ENCODE peak calls at places on chromosomes 13 and 19, in six cellular contexts. X is NB4, M is glomerular endothelial cell, V is GDM1, G is HS-27A, T is lung. Z is an unnamed sample.

GRCh38 chr13:24293761-24294160 is 15.6 kb upstream of the C1QTNF9 start:
- DNase-seq in V (no peak), T (no peak), G (no peak), M (no peak), X (no peak), Z (no peak)

GRCh38 chr13:34577051-34577450 is 365.0 kb upstream of the NBEA start:
- DNase-seq in G (peak), T (no peak), X (no peak), V (no peak), M (no peak), Z (no peak)

GRCh38 chr19:19492026-19492610 is 23.2 kb downstream of the TSSK6 start:
- DNase-seq in T (no peak), X (no peak), M (no peak), G (no peak), V (no peak), Z (no peak)

GRCh38 chr13:82654851-82655517 is 1227.3 kb downstream of the SLITRK1 start:
- DNase-seq in M (no peak), X (no peak), G (no peak), T (peak), V (no peak), Z (peak)

GRCh38 chr13:25847145-25847544 is 204.7 kb downstream of the SHISA2 start:
- DNase-seq in V (no peak), M (no peak), T (no peak), G (no peak), X (peak), Z (no peak)

GRCh38 chr19:48826606-48827020 is 9.7 kb downstream of the HSD17B14 start:
- DNase-seq in V (no peak), M (no peak), T (peak), X (no peak), G (no peak), Z (no peak)

GRCh38 chr19:46660008-46660517 is 919 bp downstream of the DACT3 start:
- DNase-seq in X (peak), G (no peak), T (no peak), M (no peak), V (no peak), Z (no peak)

GRCh38 chr19:33278023-33278402 is 24.3 kb downstream of the CEBPA start:
- DNase-seq in T (no peak), G (no peak), M (no peak), V (no peak), X (no peak), Z (no peak)

GRCh38 chr19:18599485-18599884 is 7.1 kb downstream of the CRLF1 start:
- DNase-seq in V (no peak), G (no peak), T (no peak), X (no peak), M (no peak), Z (no peak)

GRCh38 chr13:50969691-50970090 is 60.1 kb downstream of the RNASEH2B start:
- DNase-seq in X (no peak), T (no peak), M (no peak), G (no peak), V (peak), Z (no peak)

GRCh38 chr13:78881054-78881453 is 222.1 kb upstream of the OBI1 start:
- DNase-seq in V (no peak), T (no peak), X (no peak), G (no peak), M (no peak), Z (no peak)

GRCh38 chr13:34207872-34208271 is 389.9 kb downstream of the RFC3 start:
- DNase-seq in M (no peak), G (no peak), T (no peak), X (no peak), V (no peak), Z (no peak)

GRCh38 chr13:71880753-71881541 is 13.9 kb upstream of the DACH1 start:
- DNase-seq in G (no peak), T (no peak), X (no peak), M (no peak), V (no peak), Z (no peak)

GRCh38 chr13:40534456-40534855 is 132.0 kb downstream of the FOXO1 start:
- DNase-seq in T (no peak), X (no peak), M (no peak), V (no peak), G (no peak), Z (no peak)

GRCh38 chr13:47964863-47965262 is 36.2 kb downstream of the SUCLA2 start:
- DNase-seq in T (no peak), X (no peak), V (no peak), M (no peak), G (no peak), Z (no peak)

GRCh38 chr19:50658438-50659317 is 9.4 kb downstream of the C19orf81 start:
- DNase-seq in X (peak), M (no peak), T (peak), V (peak), G (no peak), Z (no peak)

GRCh38 chr19:55605207-55605636 is 225 bp upstream of the ZNF865 start:
- DNase-seq in X (peak), G (peak), V (peak), M (no peak), T (peak), Z (peak)

GRCh38 chr19:15279326-15279904 is 47.2 kb upstream of the EPHX3 start:
- DNase-seq in X (no peak), T (no peak), V (no peak), G (no peak), M (no peak), Z (no peak)

GRCh38 chr19:49749055-49749716 is 13.9 kb downstream of the TSKS start:
- DNase-seq in V (no peak), G (no peak), X (no peak), M (no peak), T (no peak), Z (no peak)

GRCh38 chr13:33694546-33694945 is 123.4 kb upstream of the RFC3 start:
- DNase-seq in G (no peak), V (no peak), M (no peak), T (no peak), X (no peak), Z (no peak)

GRCh38 chr13:22220186-22221160 is 549.6 kb downstream of the FGF9 start:
- DNase-seq in V (no peak), T (no peak), X (no peak), M (no peak), G (no peak), Z (no peak)

GRCh38 chr19:46624958-46625661 is at the start of gene PTGIR:
- DNase-seq in G (no peak), M (no peak), T (peak), X (peak), V (no peak), Z (no peak)

GRCh38 chr19:751501-752341 is 809 bp downstream of the MISP start:
- DNase-seq in T (no peak), X (peak), V (no peak), M (no peak), G (peak), Z (peak)

GRCh38 chr19:3268326-3268725 is 43.9 kb downstream of the CELF5 start:
- DNase-seq in X (no peak), V (no peak), T (no peak), G (no peak), M (no peak), Z (no peak)

GRCh38 chr19:38448225-38448624 is 14.7 kb downstream of the RYR1 start:
- DNase-seq in X (no peak), M (no peak), G (no peak), V (no peak), T (no peak), Z (no peak)

GRCh38 chr19:40599331-40600085 is 1.7 kb upstream of the LTBP4 start:
- DNase-seq in G (no peak), V (no peak), X (no peak), M (no peak), T (no peak), Z (no peak)

GRCh38 chr19:53085496-53085895 is 17.7 kb downstream of the ZNF160 start:
- DNase-seq in T (no peak), X (no peak), G (no peak), V (no peak), M (no peak), Z (no peak)

GRCh38 chr19:679418-680286 is 3.5 kb downstream of the FSTL3 start:
- DNase-seq in T (peak), M (no peak), X (peak), V (no peak), G (no peak), Z (peak)

GRCh38 chr13:99044764-99045163 is 66.9 kb upstream of the DOCK9 start:
- DNase-seq in T (no peak), V (no peak), M (no peak), G (no peak), X (no peak), Z (no peak)

GRCh38 chr13:58437436-58437835 is 805.9 kb downstream of the PCDH17 start:
- DNase-seq in V (no peak), X (no peak), M (no peak), T (no peak), G (no peak), Z (no peak)

GRCh38 chr19:8242212-8242821 is 33.1 kb downstream of the CERS4 start:
- DNase-seq in M (no peak), X (peak), V (peak), G (no peak), T (no peak), Z (no peak)

GRCh38 chr19:40317338-40317737 is 30.9 kb downstream of the C19orf47 start:
- DNase-seq in T (no peak), G (no peak), M (no peak), V (no peak), X (no peak), Z (no peak)

Z was measured in amniotic stem cell.